ENCODE peak calls at places on chromosomes 2 and 18, in five cellular contexts. One of them, this sample, is unnamed.

GRCh38 chr2:53668624-53669026 is 99.0 kb upstream of the CHAC2 start:
- DNase-seq in A549: no peak
- DNase-seq in GM12878: no peak
- DNase-seq in K562: peak
- DNase-seq in H1: no peak
- DNase-seq in this sample: no peak

GRCh38 chr2:240620149-240620731 is 5.0 kb upstream of the GPR35 start:
- DNase-seq in H1: no peak
- DNase-seq in K562: no peak
- DNase-seq in A549: no peak
- DNase-seq in GM12878: no peak
- DNase-seq in this sample: no peak

GRCh38 chr2:10414000-10414451 is 34.1 kb downstream of the ODC1 start:
- DNase-seq in H1: no peak
- DNase-seq in K562: no peak
- DNase-seq in GM12878: no peak
- DNase-seq in A549: no peak
- DNase-seq in this sample: no peak

GRCh38 chr2:32865399-32866068 is 81.2 kb upstream of the LTBP1 start:
- DNase-seq in K562: no peak
- DNase-seq in H1: no peak
- DNase-seq in A549: peak
- DNase-seq in GM12878: no peak
- DNase-seq in this sample: no peak

GRCh38 chr2:227295806-227296205 is 29.2 kb upstream of the MFF start:
- DNase-seq in K562: no peak
- DNase-seq in A549: no peak
- DNase-seq in GM12878: no peak
- DNase-seq in H1: no peak
- DNase-seq in this sample: peak

GRCh38 chr18:62525611-62526010 is 2.8 kb downstream of the ZCCHC2 start:
- DNase-seq in H1: no peak
- DNase-seq in A549: no peak
- DNase-seq in GM12878: no peak
- DNase-seq in K562: no peak
- DNase-seq in this sample: no peak

GRCh38 chr18:79881695-79882094 is 69.8 kb downstream of the SLC66A2 start:
- DNase-seq in GM12878: no peak
- DNase-seq in H1: no peak
- DNase-seq in K562: no peak
- DNase-seq in A549: no peak
- DNase-seq in this sample: no peak

GRCh38 chr2:24435391-24436316 is 55.4 kb upstream of the NCOA1 start:
- DNase-seq in K562: no peak
- DNase-seq in H1: no peak
- DNase-seq in GM12878: no peak
- DNase-seq in A549: no peak
- DNase-seq in this sample: no peak

GRCh38 chr2:141947715-141948114 is 183.1 kb downstream of the LRP1B start:
- DNase-seq in K562: no peak
- DNase-seq in GM12878: no peak
- DNase-seq in A549: no peak
- DNase-seq in H1: no peak
- DNase-seq in this sample: no peak

GRCh38 chr18:57918601-57919000 is 115.5 kb upstream of the ATP8B1 start:
- DNase-seq in GM12878: no peak
- DNase-seq in A549: no peak
- DNase-seq in H1: no peak
- DNase-seq in K562: no peak
- DNase-seq in this sample: no peak

GRCh38 chr2:121689356-121689755 is 40.1 kb upstream of the CLASP1 start:
- DNase-seq in A549: peak
- DNase-seq in H1: no peak
- DNase-seq in GM12878: no peak
- DNase-seq in K562: peak
- DNase-seq in this sample: peak

GRCh38 chr2:202064881-202065230 is 8.2 kb upstream of the KIAA2012 start:
- DNase-seq in GM12878: no peak
- DNase-seq in H1: no peak
- DNase-seq in A549: no peak
- DNase-seq in K562: no peak
- DNase-seq in this sample: no peak

GRCh38 chr2:206086683-206087350 is 843 bp upstream of the INO80D start:
- DNase-seq in A549: peak
- DNase-seq in H1: no peak
- DNase-seq in K562: peak
- DNase-seq in GM12878: no peak
- DNase-seq in this sample: peak

GRCh38 chr2:51997571-51997970 is 965.6 kb upstream of the NRXN1 start:
- DNase-seq in H1: no peak
- DNase-seq in K562: peak
- DNase-seq in GM12878: no peak
- DNase-seq in A549: peak
- DNase-seq in this sample: no peak

GRCh38 chr18:34219651-34220050 is 5.1 kb downstream of the NOL4 start:
- DNase-seq in H1: no peak
- DNase-seq in K562: no peak
- DNase-seq in GM12878: no peak
- DNase-seq in A549: no peak
- DNase-seq in this sample: no peak

GRCh38 chr2:223306371-223306770 is 254.4 kb downstream of the KCNE4 start:
- DNase-seq in A549: peak
- DNase-seq in GM12878: no peak
- DNase-seq in H1: peak
- DNase-seq in K562: peak
- DNase-seq in this sample: peak

GRCh38 chr2:17878222-17879136 is at the start of gene KCNS3:
- DNase-seq in K562: peak
- DNase-seq in A549: peak
- DNase-seq in H1: no peak
- DNase-seq in GM12878: no peak
- DNase-seq in this sample: no peak

GRCh38 chr2:187500585-187501359 is 52.7 kb upstream of the CALCRL start:
- DNase-seq in K562: peak
- DNase-seq in A549: peak
- DNase-seq in H1: no peak
- DNase-seq in GM12878: no peak
- DNase-seq in this sample: peak

GRCh38 chr2:159111346-159111922 is 143.0 kb downstream of the TANC1 start:
- DNase-seq in K562: no peak
- DNase-seq in A549: no peak
- DNase-seq in GM12878: no peak
- DNase-seq in H1: no peak
- DNase-seq in this sample: peak

GRCh38 chr18:54086046-54086802 is 138.2 kb downstream of the MBD2 start:
- DNase-seq in A549: no peak
- DNase-seq in K562: no peak
- DNase-seq in H1: no peak
- DNase-seq in GM12878: peak
- DNase-seq in this sample: no peak

GRCh38 chr2:39620067-39620466 is 45.6 kb upstream of the TMEM178A start:
- DNase-seq in GM12878: no peak
- DNase-seq in A549: peak
- DNase-seq in H1: no peak
- DNase-seq in K562: peak
- DNase-seq in this sample: peak

GRCh38 chr2:20476950-20477349 is 30.1 kb downstream of the RHOB start:
- DNase-seq in GM12878: no peak
- DNase-seq in K562: no peak
- DNase-seq in A549: no peak
- DNase-seq in H1: no peak
- DNase-seq in this sample: no peak

GRCh38 chr2:58081000-58081399 is 34.4 kb downstream of the VRK2 start:
- DNase-seq in GM12878: no peak
- DNase-seq in H1: no peak
- DNase-seq in K562: no peak
- DNase-seq in A549: peak
- DNase-seq in this sample: peak

GRCh38 chr2:99488587-99488998 is 1.2 kb downstream of the REV1 start:
- DNase-seq in A549: peak
- DNase-seq in K562: peak
- DNase-seq in H1: no peak
- DNase-seq in GM12878: peak
- DNase-seq in this sample: peak

GRCh38 chr2:8324164-8324848 is 357.6 kb upstream of the ID2 start:
- DNase-seq in H1: no peak
- DNase-seq in GM12878: no peak
- DNase-seq in A549: no peak
- DNase-seq in K562: peak
- DNase-seq in this sample: no peak

GRCh38 chr2:237208373-237209045 is 122.8 kb downstream of the COPS8 start:
- DNase-seq in GM12878: no peak
- DNase-seq in K562: no peak
- DNase-seq in A549: no peak
- DNase-seq in H1: no peak
- DNase-seq in this sample: no peak

GRCh38 chr2:139031722-139032121 is 251.5 kb upstream of the NXPH2 start:
- DNase-seq in A549: peak
- DNase-seq in H1: no peak
- DNase-seq in GM12878: peak
- DNase-seq in K562: no peak
- DNase-seq in this sample: peak

GRCh38 chr2:1591978-1592907 is 152.1 kb downstream of the PXDN start:
- DNase-seq in K562: peak
- DNase-seq in H1: peak
- DNase-seq in A549: peak
- DNase-seq in GM12878: no peak
- DNase-seq in this sample: no peak

DNA sequence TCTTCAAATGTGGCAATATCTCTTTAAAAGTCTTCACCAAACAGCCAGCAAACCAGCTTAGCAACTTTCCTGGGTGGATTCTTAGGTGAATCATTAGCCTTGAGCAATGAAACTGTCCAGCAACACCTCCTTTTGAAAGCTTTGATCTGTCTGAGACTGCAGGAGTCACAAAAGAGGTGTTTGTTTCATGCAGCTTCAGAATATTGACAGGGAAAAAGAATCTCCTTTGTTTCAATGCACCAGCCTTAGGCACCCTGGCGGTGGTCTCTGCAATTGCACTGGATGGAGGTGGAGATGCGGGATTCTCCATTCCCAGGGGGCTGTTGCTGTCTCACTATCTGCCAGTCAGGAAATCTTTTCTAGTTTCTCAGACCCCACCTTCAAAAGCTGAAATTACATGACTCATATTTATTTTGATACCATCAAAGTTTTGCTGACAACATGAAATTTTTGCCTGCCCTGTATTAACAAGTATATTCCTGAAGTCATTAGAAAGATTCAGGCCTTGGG is 76.0 kb upstream of the DSG1 start:
- DNase-seq in GM12878: no peak
- DNase-seq in H1: peak
- DNase-seq in A549: peak
- DNase-seq in K562: peak
- DNase-seq in this sample: peak
- TF ChIP-seq HDAC2 in GM12878: no peak
- TF ChIP-seq HDAC2 in H1: no peak
- TF ChIP-seq HDAC2 in A549: no peak
- TF ChIP-seq HDAC2 in K562: no peak
- TF ChIP-seq HDAC2 in this sample: peak

GRCh38 chr2:98476192-98476868 is 31.7 kb downstream of the INPP4A start:
- DNase-seq in GM12878: no peak
- DNase-seq in A549: no peak
- DNase-seq in H1: no peak
- DNase-seq in K562: no peak
- DNase-seq in this sample: no peak
- TF ChIP-seq HDAC2 in GM12878: no peak
- TF ChIP-seq HDAC2 in A549: no peak
- TF ChIP-seq HDAC2 in H1: no peak
- TF ChIP-seq HDAC2 in K562: no peak
- TF ChIP-seq HDAC2 in this sample: no peak

GRCh38 chr2:42562474-42563144 is 5.8 kb upstream of the MTA3 start:
- DNase-seq in GM12878: no peak
- DNase-seq in A549: no peak
- DNase-seq in K562: no peak
- DNase-seq in H1: no peak
- DNase-seq in this sample: no peak
- TF ChIP-seq HDAC2 in GM12878: no peak
- TF ChIP-seq HDAC2 in A549: no peak
- TF ChIP-seq HDAC2 in K562: no peak
- TF ChIP-seq HDAC2 in H1: no peak
- TF ChIP-seq HDAC2 in this sample: no peak

GRCh38 chr2:239257511-239257937 is 143.3 kb downstream of the HDAC4 start:
- DNase-seq in A549: no peak
- DNase-seq in H1: no peak
- DNase-seq in GM12878: no peak
- DNase-seq in K562: peak
- DNase-seq in this sample: peak
- TF ChIP-seq HDAC2 in A549: no peak
- TF ChIP-seq HDAC2 in H1: no peak
- TF ChIP-seq HDAC2 in GM12878: no peak
- TF ChIP-seq HDAC2 in K562: no peak
- TF ChIP-seq HDAC2 in this sample: no peak

GRCh38 chr2:69615969-69616368 is 27.6 kb downstream of the AAK1 start:
- DNase-seq in H1: no peak
- DNase-seq in GM12878: no peak
- DNase-seq in A549: no peak
- DNase-seq in K562: no peak
- DNase-seq in this sample: no peak

GRCh38 chr2:69615078-69615630 is 28.4 kb downstream of the AAK1 start:
- DNase-seq in K562: no peak
- DNase-seq in H1: no peak
- DNase-seq in A549: no peak
- DNase-seq in GM12878: no peak
- DNase-seq in this sample: peak

GRCh38 chr2:69618362-69618761 is 25.2 kb downstream of the AAK1 start:
- DNase-seq in K562: no peak
- DNase-seq in A549: no peak
- DNase-seq in H1: no peak
- DNase-seq in GM12878: no peak
- DNase-seq in this sample: no peak

GRCh38 chr2:69617744-69618143 is 25.8 kb downstream of the AAK1 start:
- DNase-seq in A549: no peak
- DNase-seq in H1: no peak
- DNase-seq in GM12878: no peak
- DNase-seq in K562: peak
- DNase-seq in this sample: no peak

DNA sequence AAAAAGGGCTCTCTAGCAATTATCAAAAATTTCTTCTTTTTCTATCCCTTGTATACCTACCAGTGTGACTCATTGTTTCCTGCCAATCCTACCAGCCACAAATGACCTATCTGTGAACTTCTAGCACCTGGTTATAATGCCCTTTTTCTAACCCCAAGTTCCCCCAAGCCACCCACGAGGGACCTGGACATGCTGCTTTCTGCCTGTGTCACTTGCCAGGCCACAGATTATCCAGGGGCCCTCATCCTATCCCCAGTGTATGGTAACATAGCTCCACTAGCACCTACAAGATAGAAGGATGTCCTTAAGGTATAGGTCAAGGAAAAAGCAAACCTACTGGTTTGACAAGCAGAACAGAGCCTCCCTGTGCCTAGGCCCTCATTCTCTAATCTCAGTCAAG is 26.8 kb downstream of the AAK1 start:
- DNase-seq in H1: no peak
- DNase-seq in GM12878: no peak
- DNase-seq in K562: no peak
- DNase-seq in A549: no peak
- DNase-seq in this sample: no peak
- TF ChIP-seq HDAC2 in H1: no peak
- TF ChIP-seq HDAC2 in GM12878: no peak
- TF ChIP-seq HDAC2 in K562: no peak
- TF ChIP-seq HDAC2 in A549: no peak
- TF ChIP-seq HDAC2 in this sample: no peak

GRCh38 chr2:137405496-137405895 is 558.8 kb upstream of the HNMT start:
- DNase-seq in K562: no peak
- DNase-seq in H1: no peak
- DNase-seq in GM12878: no peak
- DNase-seq in A549: no peak
- DNase-seq in this sample: no peak
- TF ChIP-seq HDAC2 in K562: no peak
- TF ChIP-seq HDAC2 in H1: no peak
- TF ChIP-seq HDAC2 in GM12878: no peak
- TF ChIP-seq HDAC2 in A549: no peak
- TF ChIP-seq HDAC2 in this sample: no peak

This sample was measured in HepG2.